ENCODE peak calls at places on chromosomes 11 and 22, in five cellular contexts. One of them, this sample, is unnamed.

GRCh38 chr11:102780491-102780918 is at the start of gene MMP10:
- DNase-seq in pancreas: no peak
- DNase-seq in iPS DF 6.9: peak; percentile 35
- DNase-seq in body of pancreas: no peak
- DNase-seq in HCT116: peak; percentile 54
- DNase-seq in this sample: no peak

GRCh38 chr11:112835556-112835955 is 125.7 kb upstream of the NCAM1 start:
- DNase-seq in HCT116: no peak
- DNase-seq in body of pancreas: no peak
- DNase-seq in iPS DF 6.9: no peak
- DNase-seq in pancreas: no peak
- DNase-seq in this sample: no peak

GRCh38 chr11:30914143-30914762 is 328.1 kb upstream of the MPPED2 start:
- DNase-seq in body of pancreas: peak; percentile 64
- DNase-seq in pancreas: peak; percentile 24
- DNase-seq in HCT116: peak; percentile 15
- DNase-seq in iPS DF 6.9: peak; percentile 47
- DNase-seq in this sample: no peak

GRCh38 chr11:993141-993540 is 43.4 kb downstream of the MUC6 start:
- DNase-seq in iPS DF 6.9: no peak
- DNase-seq in body of pancreas: no peak
- DNase-seq in HCT116: no peak
- DNase-seq in pancreas: no peak
- DNase-seq in this sample: no peak

GRCh38 chr11:78277314-78277994 is 88.7 kb downstream of the USP35 start:
- DNase-seq in body of pancreas: peak; percentile 80
- DNase-seq in HCT116: no peak
- DNase-seq in pancreas: peak; percentile 39
- DNase-seq in iPS DF 6.9: no peak
- DNase-seq in this sample: no peak

GRCh38 chr11:20276661-20277000 is 86.9 kb upstream of the HTATIP2 start:
- DNase-seq in pancreas: no peak
- DNase-seq in iPS DF 6.9: no peak
- DNase-seq in HCT116: no peak
- DNase-seq in body of pancreas: no peak
- DNase-seq in this sample: no peak

GRCh38 chr11:133072858-133073582 is 459.3 kb downstream of the OPCML start:
- DNase-seq in HCT116: no peak
- DNase-seq in iPS DF 6.9: no peak
- DNase-seq in pancreas: no peak
- DNase-seq in body of pancreas: no peak
- DNase-seq in this sample: no peak

GRCh38 chr11:119759324-119759723 is 30.3 kb upstream of the NECTIN1 start:
- DNase-seq in iPS DF 6.9: no peak
- DNase-seq in HCT116: peak; percentile 24
- DNase-seq in body of pancreas: no peak
- DNase-seq in pancreas: no peak
- DNase-seq in this sample: no peak

GRCh38 chr22:27541831-27542230 is 259.7 kb downstream of the MN1 start:
- DNase-seq in iPS DF 6.9: no peak
- DNase-seq in HCT116: no peak
- DNase-seq in pancreas: no peak
- DNase-seq in body of pancreas: no peak
- DNase-seq in this sample: no peak

GRCh38 chr11:33290319-33290718 is 33.1 kb downstream of the HIPK3 start:
- DNase-seq in iPS DF 6.9: no peak
- DNase-seq in HCT116: no peak
- DNase-seq in pancreas: no peak
- DNase-seq in body of pancreas: no peak
- DNase-seq in this sample: no peak

GRCh38 chr11:33294797-33295196 is 37.6 kb downstream of the HIPK3 start:
- DNase-seq in HCT116: no peak
- DNase-seq in body of pancreas: no peak
- DNase-seq in iPS DF 6.9: no peak
- DNase-seq in pancreas: no peak
- DNase-seq in this sample: no peak

GRCh38 chr11:33291004-33291777 is 34.0 kb downstream of the HIPK3 start:
- DNase-seq in body of pancreas: no peak
- DNase-seq in HCT116: no peak
- DNase-seq in iPS DF 6.9: no peak
- DNase-seq in pancreas: no peak
- DNase-seq in this sample: no peak

GRCh38 chr11:33294224-33294623 is 37.0 kb downstream of the HIPK3 start:
- DNase-seq in HCT116: no peak
- DNase-seq in body of pancreas: no peak
- DNase-seq in pancreas: no peak
- DNase-seq in iPS DF 6.9: no peak
- DNase-seq in this sample: no peak

DNA sequence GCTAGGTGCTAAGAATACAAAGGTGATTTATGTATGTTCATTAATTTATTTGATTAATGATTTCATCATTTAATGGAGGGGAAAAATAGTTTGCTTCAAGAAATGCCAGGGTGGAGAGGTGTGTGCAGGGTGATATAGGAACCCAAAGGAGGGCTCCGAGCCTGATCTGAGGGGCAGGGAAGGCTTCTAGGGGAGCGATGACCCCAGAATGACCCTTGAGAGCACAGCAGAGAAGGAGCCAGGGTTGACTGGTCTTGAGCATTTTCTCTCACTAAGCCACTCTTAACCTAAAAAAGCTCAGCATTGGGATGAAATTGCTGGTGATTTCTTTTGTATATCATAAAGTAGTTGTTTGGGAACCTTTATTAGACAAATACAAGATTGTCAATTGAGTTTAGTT is 35.1 kb downstream of the HIPK3 start:
- DNase-seq in iPS DF 6.9: no peak
- DNase-seq in body of pancreas: no peak
- DNase-seq in pancreas: no peak
- DNase-seq in HCT116: no peak
- DNase-seq in this sample: no peak
- H3K27ac ChIP-seq in iPS DF 6.9: no peak overlapping the region
- H3K27ac ChIP-seq in body of pancreas: no peak overlapping the region
- H3K27ac ChIP-seq in pancreas: no peak overlapping the region
- H3K27ac ChIP-seq in HCT116: no peak overlapping the region
- H3K27ac ChIP-seq in this sample: no peak overlapping the region

GRCh38 chr11:45374130-45374529 is 88.0 kb upstream of the SYT13 start:
- DNase-seq in HCT116: no peak
- DNase-seq in iPS DF 6.9: no peak
- DNase-seq in body of pancreas: no peak
- DNase-seq in pancreas: no peak
- DNase-seq in this sample: no peak
- H3K27me3 ChIP-seq in HCT116: peaks cover 15% of the 10 kb centered on the region
- H3K27me3 ChIP-seq in iPS DF 6.9: peaks cover 2% of the 10 kb centered on the region
- H3K27me3 ChIP-seq in body of pancreas: no peaks in the 10 kb centered on the region
- H3K27me3 ChIP-seq in pancreas: no peaks in the 10 kb centered on the region
- H3K27me3 ChIP-seq in this sample: peaks cover 6% of the 10 kb centered on the region

DNA sequence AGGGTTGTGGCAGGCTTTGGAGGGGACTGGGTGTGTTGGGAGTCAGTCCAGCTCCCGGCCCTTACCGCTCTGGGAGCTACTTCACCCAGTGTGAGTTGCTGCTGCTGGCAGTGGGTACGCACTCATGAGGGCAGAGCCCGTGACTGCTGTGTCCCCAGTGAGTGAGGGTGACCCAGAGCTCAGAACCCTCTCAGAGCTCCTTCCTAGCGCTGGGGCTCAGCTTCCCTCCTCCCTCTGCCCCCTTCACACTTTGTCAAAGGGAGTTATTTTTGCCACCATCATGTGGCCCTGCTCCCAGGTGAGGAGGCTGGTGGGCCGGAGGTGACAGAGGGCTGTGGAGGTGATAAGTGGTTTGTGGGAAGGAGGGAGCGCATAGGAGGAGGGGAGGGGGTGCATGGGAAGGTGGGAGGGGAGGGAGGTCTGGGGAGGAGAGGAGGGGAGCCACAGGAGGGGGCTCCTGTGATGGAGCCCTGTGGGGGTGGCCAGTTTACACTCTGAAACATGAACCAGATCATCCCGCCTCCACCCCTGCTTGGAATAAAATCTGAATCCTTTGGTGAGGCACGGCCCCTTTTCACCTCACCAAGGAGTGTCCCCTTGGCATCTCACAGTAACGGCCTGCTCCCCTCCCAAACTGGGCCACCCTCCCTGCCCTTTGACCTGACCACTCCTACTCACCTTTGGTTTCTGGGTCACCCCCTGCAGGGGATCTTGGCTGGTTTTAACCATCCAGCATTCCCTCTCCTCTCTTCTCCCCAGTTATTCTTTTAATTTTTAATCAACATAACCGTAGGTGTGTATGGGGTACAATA is 9.9 kb downstream of the NDUFV1 start:
- DNase-seq in HCT116: no peak
- DNase-seq in pancreas: no peak
- DNase-seq in body of pancreas: no peak
- DNase-seq in iPS DF 6.9: no peak
- DNase-seq in this sample: no peak
- H3K27ac ChIP-seq in HCT116: no peak overlapping the region
- H3K27ac ChIP-seq in pancreas: no peak overlapping the region
- H3K27ac ChIP-seq in body of pancreas: no peak overlapping the region
- H3K27ac ChIP-seq in iPS DF 6.9: no peak overlapping the region
- H3K27ac ChIP-seq in this sample: peak overlapping the region; percentile 16

GRCh38 chr22:39693943-39694500 is 123.5 kb downstream of the CACNA1I start:
- DNase-seq in body of pancreas: no peak
- DNase-seq in HCT116: no peak
- DNase-seq in pancreas: no peak
- DNase-seq in iPS DF 6.9: no peak
- DNase-seq in this sample: no peak
- H3K27me3 ChIP-seq in body of pancreas: no peaks in the 10 kb centered on the region
- H3K27me3 ChIP-seq in HCT116: no peaks in the 10 kb centered on the region
- H3K27me3 ChIP-seq in pancreas: no peaks in the 10 kb centered on the region
- H3K27me3 ChIP-seq in iPS DF 6.9: no peaks in the 10 kb centered on the region
- H3K27me3 ChIP-seq in this sample: no peaks in the 10 kb centered on the region

GRCh38 chr11:94885581-94885980 is 87.8 kb downstream of the CWC15 start:
- DNase-seq in pancreas: no peak
- DNase-seq in body of pancreas: no peak
- DNase-seq in HCT116: no peak
- DNase-seq in iPS DF 6.9: no peak
- DNase-seq in this sample: no peak
- H3K27ac ChIP-seq in pancreas: no peak overlapping the region
- H3K27ac ChIP-seq in body of pancreas: no peak overlapping the region
- H3K27ac ChIP-seq in HCT116: no peak overlapping the region
- H3K27ac ChIP-seq in iPS DF 6.9: no peak overlapping the region
- H3K27ac ChIP-seq in this sample: no peak overlapping the region

GRCh38 chr11:95067828-95068244 is 1.1 kb downstream of the SRSF8 start:
- DNase-seq in iPS DF 6.9: no peak
- DNase-seq in pancreas: peak; percentile 40
- DNase-seq in HCT116: no peak
- DNase-seq in body of pancreas: no peak
- DNase-seq in this sample: no peak
- H3K27me3 ChIP-seq in iPS DF 6.9: no peaks in the 10 kb centered on the region
- H3K27me3 ChIP-seq in pancreas: no peaks in the 10 kb centered on the region
- H3K27me3 ChIP-seq in HCT116: no peaks in the 10 kb centered on the region
- H3K27me3 ChIP-seq in body of pancreas: no peaks in the 10 kb centered on the region
- H3K27me3 ChIP-seq in this sample: no peaks in the 10 kb centered on the region